ENCODE peak calls at places on chromosomes 7 and 10, in five cellular contexts. S, M, L, Z and O are unnamed samples.
A peak's percentile ranks its signal among the peaks of the same experiment; 100 is the strongest.

GRCh38 chr10:133276435-133277201 is at the start of gene ADAM8:
- ATAC-seq in S (no peak), M (peak; percentile 62), L (peak; percentile 35), Z (no peak), O (peak; percentile 11)

GRCh38 chr10:79331226-79331625 is 16.0 kb upstream of the PPIF start:
- ATAC-seq in M (no peak), L (peak; percentile 37), Z (no peak), S (no peak), O (peak; percentile 54)

GRCh38 chr7:35652124-35652523 is 42.8 kb downstream of the HERPUD2 start:
- ATAC-seq in L (no peak), Z (no peak), S (no peak), M (no peak), O (no peak)

GRCh38 chr7:80499350-80499955 is 12.4 kb downstream of the GNAT3 start:
- ATAC-seq in Z (peak; percentile 57), M (peak; percentile 97), S (peak; percentile 94), L (peak; percentile 99), O (peak; percentile 88)

GRCh38 chr7:96718107-96719003 is 8.7 kb upstream of the SEM1 start:
- ATAC-seq in M (no peak), L (no peak), S (no peak), Z (no peak), O (no peak)

GRCh38 chr10:34690403-34691049 is 124.6 kb downstream of the PARD3 start:
- ATAC-seq in Z (no peak), S (no peak), L (no peak), M (no peak), O (peak; percentile 91)

GRCh38 chr7:151680810-151681209 is 161.1 kb upstream of the RHEB start:
- ATAC-seq in Z (peak; percentile 89), S (peak; percentile 79), M (no peak), L (peak; percentile 67), O (no peak)

GRCh38 chr10:14658331-14659122 is 116.2 kb downstream of the FAM107B start:
- ATAC-seq in M (no peak), L (peak; percentile 78), Z (no peak), S (no peak), O (peak; percentile 78)

GRCh38 chr10:71492871-71493270 is 96.2 kb downstream of the CDH23 start:
- ATAC-seq in S (no peak), M (no peak), L (no peak), Z (no peak), O (no peak)

GRCh38 chr7:145398758-145399157 is 562.9 kb upstream of the TPK1 start:
- ATAC-seq in L (no peak), Z (no peak), S (no peak), M (no peak), O (no peak)

GRCh38 chr10:4883079-4883739 is 57.2 kb downstream of the AKR1E2 start:
- ATAC-seq in Z (no peak), S (no peak), M (no peak), L (peak; percentile 59), O (peak; percentile 68)

GRCh38 chr10:88186335-88186734 is 322.9 kb downstream of the PTEN start:
- ATAC-seq in Z (no peak), L (no peak), S (no peak), M (peak; percentile 61), O (no peak)

GRCh38 chr7:50584793-50585399 is 19.7 kb upstream of the DDC start:
- ATAC-seq in S (no peak), M (no peak), Z (no peak), L (peak; percentile 93), O (peak; percentile 98)

GRCh38 chr10:51273572-51273971 is 199.3 kb downstream of the PRKG1 start:
- ATAC-seq in M (peak; percentile 56), L (no peak), Z (no peak), S (no peak), O (no peak)

GRCh38 chr10:17075975-17076374 is 53.6 kb downstream of the CUBN start:
- ATAC-seq in S (no peak), Z (no peak), M (no peak), L (peak; percentile 33), O (no peak)

GRCh38 chr10:21078410-21079329 is 181.6 kb upstream of the NEBL start:
- ATAC-seq in Z (no peak), S (peak; percentile 49), L (peak; percentile 88), M (peak; percentile 88), O (peak; percentile 84)

GRCh38 chr10:22900841-22901601 is 26.8 kb upstream of the ARMC3 start:
- ATAC-seq in L (no peak), M (no peak), S (peak; percentile 68), Z (no peak), O (no peak)

GRCh38 chr10:90293629-90294028 is 564.2 kb downstream of the HTR7 start:
- ATAC-seq in S (no peak), L (no peak), Z (no peak), M (no peak), O (no peak)